ENCODE peak calls at places on chromosomes 7 and 10, in seven cellular contexts. One of them, this sample, is unnamed.

GRCh38 chr10:8586504-8586903 is 532.0 kb downstream of the GATA3 start:
- DNase-seq in CD8-positive, alpha-beta memory T cell: no peak
- DNase-seq in AG09309: no peak
- DNase-seq in fibroblast of villous mesenchyme: no peak
- DNase-seq in tibial nerve: no peak
- DNase-seq in small intestine: no peak
- DNase-seq in cardiac fibroblast: no peak
- DNase-seq in this sample: no peak

GRCh38 chr10:80530251-80530650 is 7.5 kb upstream of the SH2D4B start:
- DNase-seq in CD8-positive, alpha-beta memory T cell: no peak
- DNase-seq in small intestine: no peak
- DNase-seq in cardiac fibroblast: peak
- DNase-seq in AG09309: no peak
- DNase-seq in fibroblast of villous mesenchyme: peak
- DNase-seq in tibial nerve: no peak
- DNase-seq in this sample: no peak

GRCh38 chr7:104267701-104268368 is 60.0 kb upstream of the ORC5 start:
- DNase-seq in small intestine: peak
- DNase-seq in CD8-positive, alpha-beta memory T cell: no peak
- DNase-seq in fibroblast of villous mesenchyme: peak
- DNase-seq in AG09309: no peak
- DNase-seq in cardiac fibroblast: peak
- DNase-seq in tibial nerve: no peak
- DNase-seq in this sample: no peak

GRCh38 chr7:435518-436366 is 83.9 kb downstream of the PDGFA start:
- DNase-seq in fibroblast of villous mesenchyme: no peak
- DNase-seq in CD8-positive, alpha-beta memory T cell: no peak
- DNase-seq in cardiac fibroblast: peak
- DNase-seq in tibial nerve: no peak
- DNase-seq in AG09309: no peak
- DNase-seq in small intestine: peak
- DNase-seq in this sample: no peak

GRCh38 chr10:15168296-15168780 is at the start of gene NMT2:
- DNase-seq in cardiac fibroblast: no peak
- DNase-seq in tibial nerve: peak
- DNase-seq in small intestine: peak
- DNase-seq in fibroblast of villous mesenchyme: no peak
- DNase-seq in AG09309: no peak
- DNase-seq in CD8-positive, alpha-beta memory T cell: no peak
- DNase-seq in this sample: no peak

GRCh38 chr7:155357573-155358041 is 59.9 kb downstream of the INSIG1 start:
- DNase-seq in cardiac fibroblast: peak
- DNase-seq in small intestine: no peak
- DNase-seq in CD8-positive, alpha-beta memory T cell: no peak
- DNase-seq in fibroblast of villous mesenchyme: no peak
- DNase-seq in AG09309: peak
- DNase-seq in tibial nerve: no peak
- DNase-seq in this sample: no peak

GRCh38 chr7:69177326-69177897 is 420.9 kb upstream of the AUTS2 start:
- DNase-seq in AG09309: no peak
- DNase-seq in tibial nerve: peak
- DNase-seq in fibroblast of villous mesenchyme: no peak
- DNase-seq in small intestine: no peak
- DNase-seq in CD8-positive, alpha-beta memory T cell: no peak
- DNase-seq in cardiac fibroblast: no peak
- DNase-seq in this sample: no peak

GRCh38 chr7:122528879-122529481 is 169.9 kb downstream of the RNF133 start:
- DNase-seq in cardiac fibroblast: peak
- DNase-seq in fibroblast of villous mesenchyme: peak
- DNase-seq in small intestine: peak
- DNase-seq in tibial nerve: no peak
- DNase-seq in CD8-positive, alpha-beta memory T cell: no peak
- DNase-seq in AG09309: peak
- DNase-seq in this sample: no peak

GRCh38 chr7:44103566-44103940 is 592 bp upstream of the AEBP1 start:
- DNase-seq in AG09309: no peak
- DNase-seq in cardiac fibroblast: no peak
- DNase-seq in tibial nerve: no peak
- DNase-seq in fibroblast of villous mesenchyme: no peak
- DNase-seq in small intestine: no peak
- DNase-seq in CD8-positive, alpha-beta memory T cell: no peak
- DNase-seq in this sample: no peak
- H3K4me3 ChIP-seq in AG09309: no peak
- H3K4me3 ChIP-seq in cardiac fibroblast: no peak
- H3K4me3 ChIP-seq in tibial nerve: no peak
- H3K4me3 ChIP-seq in fibroblast of villous mesenchyme: no peak
- H3K4me3 ChIP-seq in small intestine: no peak
- H3K4me3 ChIP-seq in CD8-positive, alpha-beta memory T cell: no peak
- H3K4me3 ChIP-seq in this sample: no peak

DNA sequence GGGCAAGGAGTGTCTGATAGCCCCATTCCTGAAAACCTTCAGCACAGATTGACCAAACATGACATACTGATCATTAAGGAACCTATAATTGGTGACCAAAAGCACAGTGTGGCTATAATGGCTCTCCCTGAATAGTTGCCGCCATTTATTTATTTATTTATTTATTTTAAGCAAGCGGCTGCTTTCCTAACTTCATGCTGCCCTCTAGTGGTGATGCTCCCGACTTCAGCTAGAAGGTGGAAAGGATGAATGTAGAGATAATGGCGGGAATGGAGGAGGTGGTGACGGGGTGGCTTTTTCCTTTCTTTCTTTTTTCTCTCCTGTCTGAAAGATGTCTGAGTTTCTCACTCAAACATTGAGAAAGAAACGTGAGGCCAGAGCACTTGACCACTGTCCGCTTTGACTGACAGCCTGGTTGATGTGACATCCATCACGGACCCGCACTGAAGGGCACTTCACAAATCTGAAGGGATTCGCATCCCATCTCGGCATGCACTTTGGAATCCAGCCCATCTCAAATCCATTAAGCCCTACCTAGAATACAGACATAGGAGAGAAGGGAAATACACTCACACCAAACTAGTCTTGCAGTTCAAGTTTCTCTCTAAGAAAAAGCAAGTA is 1090.1 kb downstream of the KCNMA1 start:
- DNase-seq in fibroblast of villous mesenchyme: peak
- DNase-seq in tibial nerve: peak
- DNase-seq in small intestine: peak
- DNase-seq in cardiac fibroblast: peak
- DNase-seq in CD8-positive, alpha-beta memory T cell: no peak
- DNase-seq in AG09309: peak
- DNase-seq in this sample: no peak
- H3K4me3 ChIP-seq in fibroblast of villous mesenchyme: no peak
- H3K4me3 ChIP-seq in tibial nerve: no peak
- H3K4me3 ChIP-seq in small intestine: no peak
- H3K4me3 ChIP-seq in cardiac fibroblast: no peak
- H3K4me3 ChIP-seq in CD8-positive, alpha-beta memory T cell: no peak
- H3K4me3 ChIP-seq in AG09309: no peak
- H3K4me3 ChIP-seq in this sample: no peak

GRCh38 chr7:8254215-8254614 is 7.8 kb downstream of the ICA1 start:
- DNase-seq in cardiac fibroblast: no peak
- DNase-seq in CD8-positive, alpha-beta memory T cell: no peak
- DNase-seq in fibroblast of villous mesenchyme: no peak
- DNase-seq in tibial nerve: no peak
- DNase-seq in small intestine: no peak
- DNase-seq in AG09309: no peak
- DNase-seq in this sample: no peak
- H3K4me3 ChIP-seq in cardiac fibroblast: no peak
- H3K4me3 ChIP-seq in CD8-positive, alpha-beta memory T cell: no peak
- H3K4me3 ChIP-seq in fibroblast of villous mesenchyme: no peak
- H3K4me3 ChIP-seq in tibial nerve: no peak
- H3K4me3 ChIP-seq in small intestine: no peak
- H3K4me3 ChIP-seq in AG09309: no peak
- H3K4me3 ChIP-seq in this sample: no peak

GRCh38 chr10:12062754-12063482 is 5.8 kb upstream of the DHTKD1 start:
- DNase-seq in CD8-positive, alpha-beta memory T cell: no peak
- DNase-seq in fibroblast of villous mesenchyme: no peak
- DNase-seq in cardiac fibroblast: no peak
- DNase-seq in tibial nerve: no peak
- DNase-seq in AG09309: no peak
- DNase-seq in small intestine: no peak
- DNase-seq in this sample: no peak
- H3K4me3 ChIP-seq in CD8-positive, alpha-beta memory T cell: no peak
- H3K4me3 ChIP-seq in fibroblast of villous mesenchyme: no peak
- H3K4me3 ChIP-seq in cardiac fibroblast: no peak
- H3K4me3 ChIP-seq in tibial nerve: no peak
- H3K4me3 ChIP-seq in AG09309: no peak
- H3K4me3 ChIP-seq in small intestine: no peak
- H3K4me3 ChIP-seq in this sample: no peak

DNA sequence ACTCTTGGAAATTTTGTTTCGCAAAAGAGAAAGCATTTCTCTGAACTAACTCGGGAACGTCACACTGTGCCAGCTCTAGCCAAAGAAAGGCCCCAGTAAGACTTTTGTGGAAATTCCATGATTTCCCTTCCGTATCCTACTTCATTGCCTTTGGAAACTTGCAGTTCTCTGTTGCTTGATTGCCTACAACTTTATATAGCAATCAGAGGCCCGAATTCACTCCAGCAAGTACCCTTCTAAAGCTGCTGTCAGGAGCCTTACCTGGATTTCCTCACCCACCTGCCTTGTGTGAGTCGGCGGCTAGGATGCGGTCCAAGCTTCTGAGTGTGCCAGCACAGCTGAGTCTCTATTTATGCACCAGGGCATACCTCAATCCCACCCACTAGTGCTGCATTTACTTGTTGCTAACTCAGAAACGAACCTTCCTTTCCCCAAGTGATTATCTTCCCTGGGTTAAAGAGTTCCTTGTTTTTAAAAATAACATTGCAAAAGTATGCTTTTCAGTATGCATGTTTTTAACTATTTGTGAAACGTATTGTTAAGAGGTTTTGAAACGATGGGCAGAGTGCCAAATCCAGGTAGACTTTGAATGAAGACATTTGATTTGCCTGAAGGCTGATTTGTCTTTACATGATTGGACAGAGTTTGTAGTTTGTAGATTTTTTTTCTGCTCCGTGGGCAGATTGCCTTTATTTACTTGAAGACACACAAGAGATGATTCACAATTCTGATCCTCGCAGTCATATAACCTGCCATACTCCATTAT is at the start of gene AGR2:
- DNase-seq in CD8-positive, alpha-beta memory T cell: no peak
- DNase-seq in AG09309: no peak
- DNase-seq in cardiac fibroblast: no peak
- DNase-seq in fibroblast of villous mesenchyme: no peak
- DNase-seq in small intestine: peak
- DNase-seq in tibial nerve: no peak
- DNase-seq in this sample: no peak
- H3K4me3 ChIP-seq in CD8-positive, alpha-beta memory T cell: no peak
- H3K4me3 ChIP-seq in AG09309: no peak
- H3K4me3 ChIP-seq in cardiac fibroblast: no peak
- H3K4me3 ChIP-seq in fibroblast of villous mesenchyme: no peak
- H3K4me3 ChIP-seq in small intestine: peak
- H3K4me3 ChIP-seq in tibial nerve: no peak
- H3K4me3 ChIP-seq in this sample: no peak

DNA sequence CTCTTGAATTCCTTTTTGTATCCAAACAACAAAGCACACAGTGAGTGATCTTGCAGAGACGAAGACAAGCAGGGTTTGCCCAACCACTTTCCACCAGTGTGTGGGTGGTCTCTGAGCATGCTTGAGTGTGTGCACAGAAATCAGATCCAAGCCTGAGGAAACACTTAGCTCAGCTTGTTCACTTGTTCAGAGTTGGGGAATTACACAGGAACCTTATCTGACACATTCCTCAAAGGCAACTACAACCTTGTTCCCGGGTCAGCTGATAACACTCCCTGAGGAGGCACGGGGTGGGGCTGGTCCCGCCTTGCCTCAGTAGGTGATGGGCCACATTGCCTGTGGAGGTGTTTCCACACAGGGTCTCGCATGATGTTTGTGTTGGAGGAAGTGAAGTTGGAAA is 216.9 kb downstream of the DYNC1I1 start:
- DNase-seq in tibial nerve: no peak
- DNase-seq in cardiac fibroblast: no peak
- DNase-seq in AG09309: no peak
- DNase-seq in fibroblast of villous mesenchyme: no peak
- DNase-seq in CD8-positive, alpha-beta memory T cell: no peak
- DNase-seq in small intestine: peak
- DNase-seq in this sample: no peak
- H3K4me3 ChIP-seq in tibial nerve: no peak
- H3K4me3 ChIP-seq in cardiac fibroblast: no peak
- H3K4me3 ChIP-seq in AG09309: no peak
- H3K4me3 ChIP-seq in fibroblast of villous mesenchyme: no peak
- H3K4me3 ChIP-seq in CD8-positive, alpha-beta memory T cell: no peak
- H3K4me3 ChIP-seq in small intestine: no peak
- H3K4me3 ChIP-seq in this sample: no peak

GRCh38 chr10:61064356-61064755 is 120.4 kb upstream of the RHOBTB1 start:
- DNase-seq in AG09309: no peak
- DNase-seq in fibroblast of villous mesenchyme: no peak
- DNase-seq in CD8-positive, alpha-beta memory T cell: no peak
- DNase-seq in small intestine: no peak
- DNase-seq in tibial nerve: no peak
- DNase-seq in cardiac fibroblast: no peak
- DNase-seq in this sample: no peak

GRCh38 chr10:61065010-61065409 is 121.0 kb upstream of the RHOBTB1 start:
- DNase-seq in CD8-positive, alpha-beta memory T cell: no peak
- DNase-seq in fibroblast of villous mesenchyme: no peak
- DNase-seq in small intestine: no peak
- DNase-seq in tibial nerve: no peak
- DNase-seq in AG09309: no peak
- DNase-seq in cardiac fibroblast: no peak
- DNase-seq in this sample: no peak

GRCh38 chr10:61066661-61067353 is 122.8 kb upstream of the RHOBTB1 start:
- DNase-seq in small intestine: no peak
- DNase-seq in cardiac fibroblast: no peak
- DNase-seq in CD8-positive, alpha-beta memory T cell: no peak
- DNase-seq in fibroblast of villous mesenchyme: peak
- DNase-seq in tibial nerve: no peak
- DNase-seq in AG09309: no peak
- DNase-seq in this sample: no peak

GRCh38 chr10:61067683-61068336 is 123.8 kb upstream of the RHOBTB1 start:
- DNase-seq in cardiac fibroblast: no peak
- DNase-seq in AG09309: no peak
- DNase-seq in fibroblast of villous mesenchyme: no peak
- DNase-seq in CD8-positive, alpha-beta memory T cell: no peak
- DNase-seq in tibial nerve: no peak
- DNase-seq in small intestine: no peak
- DNase-seq in this sample: no peak

DNA sequence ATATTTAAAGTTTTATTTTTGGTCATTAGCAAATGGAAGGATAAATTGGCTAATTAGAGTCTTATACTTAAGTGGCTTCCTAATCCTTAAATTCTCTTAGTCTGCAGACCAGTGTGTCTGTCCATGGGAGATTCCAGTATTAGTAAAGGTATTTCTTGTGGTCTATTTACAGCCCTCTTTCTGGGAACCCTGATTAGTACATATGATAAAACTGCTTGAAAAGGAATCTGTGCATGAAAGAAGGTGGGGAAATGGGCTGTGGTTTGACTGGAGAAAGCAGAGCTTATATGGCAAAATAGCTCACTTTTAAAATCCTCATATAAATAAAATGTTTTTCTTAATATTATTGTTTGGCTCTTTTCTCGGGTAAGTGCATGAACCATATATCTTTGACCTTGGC is 124.5 kb upstream of the RHOBTB1 start:
- DNase-seq in AG09309: no peak
- DNase-seq in cardiac fibroblast: peak
- DNase-seq in small intestine: no peak
- DNase-seq in tibial nerve: no peak
- DNase-seq in CD8-positive, alpha-beta memory T cell: no peak
- DNase-seq in fibroblast of villous mesenchyme: peak
- DNase-seq in this sample: no peak
- H3K4me3 ChIP-seq in AG09309: no peak
- H3K4me3 ChIP-seq in cardiac fibroblast: no peak
- H3K4me3 ChIP-seq in small intestine: no peak
- H3K4me3 ChIP-seq in tibial nerve: no peak
- H3K4me3 ChIP-seq in CD8-positive, alpha-beta memory T cell: no peak
- H3K4me3 ChIP-seq in fibroblast of villous mesenchyme: no peak
- H3K4me3 ChIP-seq in this sample: no peak

This sample was measured in skeletal muscle cell.